ENCODE peak calls at places on chromosomes 1 and 21, in nine cellular contexts. U is occipital lobe; J is mucosa of descending colon; S is fibroblast of the conjunctiva; X is endodermal cell; R is tibial artery; N is stimulated activated CD8-positive, alpha-beta memory T cell treated with anti-CD3 and anti-CD28 coated beads, Interleukin-15, amount 100 ng/mL, for 4 hours; V is HT1080; Q is fibroblast of lung. H is an unnamed sample.

GRCh38 chr1:31762726-31763670 is 1.1 kb downstream of the ADGRB2 start:
- DNase-seq in N (peak; percentile 23), Q (peak; percentile 37), J (peak; percentile 71), U (peak; percentile 73), X (peak; percentile 94), V (peak; percentile 83), R (peak; percentile 31), S (no peak), H (no peak)

GRCh38 chr1:215530401-215530984 is 36.6 kb upstream of the KCTD3 start:
- DNase-seq in V (no peak), J (no peak), Q (no peak), U (no peak), R (no peak), X (no peak), S (no peak), N (no peak), H (no peak)

GRCh38 chr1:68495532-68495931 is 1.4 kb downstream of the DEPDC1 start:
- DNase-seq in R (no peak), J (no peak), V (no peak), X (no peak), U (no peak), Q (no peak), N (no peak), S (no peak), H (no peak)

GRCh38 chr1:224433041-224433670 is 1.4 kb downstream of the WDR26 start:
- DNase-seq in V (no peak), U (no peak), N (no peak), Q (peak; percentile 16), X (peak; percentile 59), S (no peak), J (peak; percentile 58), R (peak; percentile 51), H (no peak)

GRCh38 chr21:33395866-33396265 is 7.3 kb upstream of the IFNGR2 start:
- DNase-seq in Q (peak; percentile 80), N (no peak), R (no peak), S (no peak), U (no peak), X (no peak), J (no peak), V (peak; percentile 63), H (no peak)

GRCh38 chr1:177561436-177561835 is 390.7 kb downstream of the BRINP2 start:
- DNase-seq in U (no peak), V (no peak), R (no peak), N (no peak), X (peak; percentile 46), J (no peak), S (no peak), Q (no peak), H (no peak)

GRCh38 chr1:64856564-64856963 is 109.8 kb downstream of the JAK1 start:
- DNase-seq in V (no peak), Q (no peak), J (peak; percentile 63), X (no peak), N (no peak), R (no peak), U (no peak), S (no peak), H (no peak)

GRCh38 chr1:228205526-228206436 is 2.1 kb upstream of the OBSCN start:
- DNase-seq in U (no peak), R (no peak), J (no peak), X (no peak), S (no peak), V (no peak), Q (no peak), N (no peak), H (no peak)

GRCh38 chr21:38952890-38953289 is 147.2 kb downstream of the ETS2 start:
- DNase-seq in U (no peak), V (no peak), S (no peak), J (no peak), Q (no peak), X (no peak), R (no peak), N (no peak), H (no peak)

GRCh38 chr21:29174607-29175013 is 44.2 kb downstream of the MAP3K7CL start:
- DNase-seq in S (no peak), U (no peak), R (no peak), Q (no peak), J (no peak), X (no peak), N (no peak), V (no peak), H (no peak)

GRCh38 chr1:159944623-159945455 is 574 bp downstream of the IGSF9 start:
- DNase-seq in Q (no peak), R (no peak), N (no peak), U (no peak), S (no peak), J (no peak), V (no peak), X (peak; percentile 34), H (no peak)